ENCODE peak calls at places on chromosomes 11 and 22, in four cellular contexts. P is MM.1S, Q is HCT116, H is IMR-90. G is an unnamed sample.

GRCh38 chr11:121563900-121564822 is 111.4 kb upstream of the SORL1-AS1 start:
- DNase-seq in H (peak), Q (no peak), P (no peak), G (no peak)

GRCh38 chr11:57103899-57104605 is 77.7 kb upstream of the LRRC55 start:
- DNase-seq in P (no peak), H (no peak), Q (no peak), G (no peak)

GRCh38 chr22:33529424-33530113 is 390.7 kb downstream of the LARGE1 start:
- DNase-seq in P (no peak), H (peak), Q (no peak), G (no peak)

GRCh38 chr11:65379698-65380459 is 2.6 kb downstream of the SLC25A45 start:
- DNase-seq in Q (no peak), P (no peak), H (no peak), G (no peak)

GRCh38 chr22:31329029-31329428 is 17.1 kb downstream of the PATZ1 start:
- DNase-seq in P (no peak), H (peak), Q (no peak), G (no peak)

GRCh38 chr11:61727401-61727811 is 25.0 kb upstream of the MYRF start:
- DNase-seq in P (no peak), Q (no peak), H (no peak), G (no peak)

GRCh38 chr11:119764108-119764874 is 35.3 kb upstream of the NECTIN1 start:
- DNase-seq in Q (no peak), P (no peak), H (peak), G (no peak)

GRCh38 chr11:45593992-45594391 is 71.4 kb downstream of the CHST1 start:
- DNase-seq in Q (peak), P (peak), H (no peak), G (no peak)

GRCh38 chr11:72426054-72426757 is 8.1 kb downstream of the CLPB start:
- DNase-seq in P (no peak), Q (no peak), H (no peak), G (no peak)

GRCh38 chr11:64456509-64457320 is 97.8 kb downstream of the RPS6KA4 start:
- DNase-seq in P (no peak), H (no peak), Q (no peak), G (no peak)

DNA sequence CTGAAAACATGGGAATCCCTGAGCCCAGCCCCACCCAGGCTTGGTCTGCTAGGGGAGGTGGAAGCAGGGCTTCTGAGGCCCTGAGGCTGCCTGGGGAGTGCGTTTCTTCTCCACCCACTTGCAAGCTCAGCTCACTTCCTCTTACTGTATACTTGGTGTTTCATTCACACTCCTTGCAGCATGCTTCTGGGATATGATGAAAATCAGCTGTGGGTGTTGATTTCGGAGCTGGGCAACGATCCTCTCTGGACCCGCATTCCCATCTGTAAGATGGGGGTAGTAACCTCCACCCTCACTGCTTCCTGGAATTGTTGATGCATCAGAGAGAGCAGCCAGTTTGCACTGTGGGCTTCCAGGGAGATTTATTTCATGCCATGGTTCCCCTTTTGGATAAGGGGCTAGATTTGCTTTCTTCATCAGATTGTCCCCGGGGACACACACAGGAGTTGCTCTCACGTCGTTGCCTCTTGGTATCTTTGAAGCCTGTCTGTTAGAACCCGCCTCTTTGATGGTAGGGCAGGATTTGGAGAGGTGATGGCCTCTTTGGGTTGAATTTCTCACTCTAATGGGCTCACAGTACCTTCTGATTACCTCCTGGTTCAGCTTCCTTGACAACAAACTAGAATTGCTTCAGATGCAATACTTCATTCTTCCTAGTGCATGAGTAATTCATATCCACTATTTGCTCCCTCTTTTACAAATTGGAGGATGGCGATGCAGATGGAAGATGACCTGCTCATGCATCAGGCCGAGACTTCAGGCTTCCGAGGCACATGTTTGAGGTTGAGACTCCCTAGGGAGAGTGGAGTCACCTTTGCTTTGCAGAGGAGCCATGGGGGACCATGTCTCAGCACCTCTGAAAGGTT is 40.4 kb downstream of the BCR start:
- DNase-seq in H (peak), P (no peak), Q (no peak), G (no peak)
- H3K4me3 ChIP-seq in H (no peak), P (no peak), Q (no peak), G (no peak)

DNA sequence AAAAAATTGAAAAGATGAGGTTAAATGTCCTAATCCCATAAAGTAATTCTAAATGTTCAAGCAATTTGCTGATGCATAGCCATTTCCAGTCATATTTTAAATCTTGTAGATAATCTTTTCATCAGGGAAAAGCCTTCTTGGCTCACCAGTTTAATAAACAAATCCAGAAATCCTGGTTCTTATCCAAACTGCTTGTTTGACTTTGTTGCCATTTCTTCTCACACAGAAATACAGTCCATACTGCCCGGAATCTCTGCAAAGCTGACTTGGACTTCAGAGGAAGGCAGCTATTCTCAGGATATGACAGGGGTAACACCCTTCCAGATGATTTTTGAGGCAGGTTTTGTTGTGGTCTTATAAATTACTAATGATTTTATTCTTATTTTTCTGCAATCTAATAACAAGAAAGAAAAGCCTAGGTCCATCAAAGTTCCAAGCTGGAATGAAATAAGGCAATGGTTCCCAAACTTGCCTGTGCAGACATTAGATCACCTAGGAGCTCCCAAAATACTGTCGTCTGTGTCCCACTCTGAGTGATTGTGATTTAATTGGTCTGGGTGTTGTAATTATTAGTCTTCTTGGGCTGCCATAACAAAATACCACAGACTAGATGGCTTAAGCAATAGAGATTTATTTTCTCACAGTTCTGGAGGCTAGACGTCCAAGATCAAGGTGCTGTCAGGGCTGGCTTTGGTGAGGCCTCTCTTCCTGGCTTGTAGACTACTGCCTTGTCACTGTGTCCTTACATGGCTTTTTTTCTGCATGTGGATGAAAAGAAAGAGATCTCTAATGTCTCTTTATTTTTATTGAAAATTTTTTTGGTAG is 55.1 kb upstream of the RCE1 start:
- DNase-seq in P (no peak), H (peak), Q (no peak), G (no peak)
- H3K27ac ChIP-seq in P (no peak), H (no peak), Q (no peak), G (no peak)

GRCh38 chr11:110716361-110716760 is 4.1 kb upstream of the ARHGAP20 start:
- DNase-seq in Q (no peak), P (no peak), H (peak), G (no peak)
- H3K4me3 ChIP-seq in Q (no peak), P (no peak), H (no peak), G (no peak)

GRCh38 chr11:104783241-104783640 is 115.0 kb downstream of the CASP12 start:
- DNase-seq in Q (no peak), P (no peak), H (no peak), G (no peak)

GRCh38 chr11:104781719-104782376 is 116.4 kb downstream of the CASP12 start:
- DNase-seq in P (no peak), Q (no peak), H (no peak), G (no peak)

GRCh38 chr11:104781037-104781436 is 117.2 kb downstream of the CASP12 start:
- DNase-seq in Q (no peak), H (no peak), P (no peak), G (no peak)

GRCh38 chr11:104784684-104785460 is 113.4 kb downstream of the CASP12 start:
- DNase-seq in Q (no peak), H (peak), P (no peak), G (no peak)

DNA sequence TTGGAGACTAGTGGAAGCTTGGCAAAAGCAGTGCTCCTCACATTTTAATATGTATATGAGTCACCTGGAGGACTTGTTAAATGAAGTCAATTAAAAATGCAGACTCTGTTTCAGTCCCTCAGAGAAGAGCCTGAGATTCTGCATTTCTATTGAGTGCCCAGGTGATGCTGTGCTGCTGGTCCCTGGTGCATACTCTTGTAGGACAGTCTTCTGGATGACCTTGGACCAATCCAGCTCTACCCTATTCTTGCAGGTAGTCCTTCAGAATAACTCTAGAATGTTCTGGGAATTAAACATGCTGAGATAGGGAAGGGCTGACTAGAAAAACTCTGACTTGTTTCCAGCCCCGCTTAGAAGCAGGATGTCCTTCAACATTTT is 115.9 kb downstream of the CASP12 start:
- DNase-seq in Q (no peak), P (no peak), H (no peak), G (no peak)
- H3K27ac ChIP-seq in Q (no peak), P (no peak), H (no peak), G (no peak)

GRCh38 chr22:41557401-41558240 is 3.2 kb upstream of the CSDC2 start:
- DNase-seq in H (peak), P (peak), Q (no peak), G (peak)
- H3K4me3 ChIP-seq in H (no peak), P (no peak), Q (no peak), G (peak)

DNA sequence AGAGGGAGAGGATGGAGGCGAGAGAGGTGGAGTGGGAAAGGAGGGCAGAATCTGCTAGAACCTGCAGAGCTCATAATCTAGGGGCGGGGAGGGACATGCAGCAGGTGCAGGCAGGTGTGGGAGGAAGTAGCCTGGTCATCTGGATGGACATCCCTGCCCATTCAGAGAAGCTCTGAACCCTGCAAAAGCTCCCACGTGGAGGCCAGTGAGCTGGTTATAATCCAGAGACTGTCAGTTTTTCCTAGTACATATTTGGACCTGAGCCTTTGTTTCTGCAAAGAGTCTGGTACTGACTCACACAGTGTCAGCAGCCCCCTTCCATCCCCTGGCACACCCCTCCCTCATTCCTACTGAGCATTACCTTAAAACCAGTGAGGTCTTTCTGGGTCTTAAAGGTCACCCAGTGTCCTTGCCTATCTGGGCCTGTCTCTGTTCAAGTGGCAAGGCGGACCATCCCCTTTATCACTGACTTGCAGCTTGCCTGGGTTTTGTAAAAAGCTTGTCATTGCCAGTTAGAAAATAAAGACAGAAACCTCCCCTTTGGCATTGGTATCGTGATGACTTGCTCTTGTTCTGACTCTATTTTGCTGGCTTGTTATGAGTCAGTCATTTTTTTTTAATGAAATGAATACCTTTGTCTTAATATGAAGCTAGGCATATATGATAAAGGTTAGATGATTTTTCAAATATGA is 26.1 kb downstream of the PTPRJ start:
- DNase-seq in H (peak), Q (no peak), P (no peak), G (no peak)
- H3K27ac ChIP-seq in H (peak), Q (no peak), P (no peak), G (peak)

GRCh38 chr11:43268786-43269185 is 43.0 kb upstream of the API5 start:
- DNase-seq in H (no peak), Q (no peak), P (no peak), G (no peak)

GRCh38 chr11:43268161-43268560 is 43.6 kb upstream of the API5 start:
- DNase-seq in P (no peak), Q (no peak), H (no peak), G (no peak)

GRCh38 chr11:43269229-43269928 is 42.4 kb upstream of the API5 start:
- DNase-seq in P (no peak), Q (no peak), H (no peak), G (no peak)

GRCh38 chr11:43270468-43270867 is 41.3 kb upstream of the API5 start:
- DNase-seq in H (no peak), P (no peak), Q (no peak), G (no peak)
- H3K4me3 ChIP-seq in H (no peak), P (no peak), Q (no peak), G (no peak)

GRCh38 chr22:38841635-38842034 is 2.2 kb downstream of the NPTXR start:
- DNase-seq in Q (no peak), P (no peak), H (no peak), G (no peak)

GRCh38 chr22:38842512-38843200 is 1.2 kb downstream of the NPTXR start:
- DNase-seq in H (no peak), P (no peak), Q (no peak), G (no peak)

GRCh38 chr22:38843716-38844660 is at the start of gene NPTXR:
- DNase-seq in Q (no peak), P (no peak), H (peak), G (no peak)

GRCh38 chr22:38844661-38845367 is 986 bp upstream of the NPTXR start:
- DNase-seq in P (no peak), Q (no peak), H (no peak), G (no peak)

DNA sequence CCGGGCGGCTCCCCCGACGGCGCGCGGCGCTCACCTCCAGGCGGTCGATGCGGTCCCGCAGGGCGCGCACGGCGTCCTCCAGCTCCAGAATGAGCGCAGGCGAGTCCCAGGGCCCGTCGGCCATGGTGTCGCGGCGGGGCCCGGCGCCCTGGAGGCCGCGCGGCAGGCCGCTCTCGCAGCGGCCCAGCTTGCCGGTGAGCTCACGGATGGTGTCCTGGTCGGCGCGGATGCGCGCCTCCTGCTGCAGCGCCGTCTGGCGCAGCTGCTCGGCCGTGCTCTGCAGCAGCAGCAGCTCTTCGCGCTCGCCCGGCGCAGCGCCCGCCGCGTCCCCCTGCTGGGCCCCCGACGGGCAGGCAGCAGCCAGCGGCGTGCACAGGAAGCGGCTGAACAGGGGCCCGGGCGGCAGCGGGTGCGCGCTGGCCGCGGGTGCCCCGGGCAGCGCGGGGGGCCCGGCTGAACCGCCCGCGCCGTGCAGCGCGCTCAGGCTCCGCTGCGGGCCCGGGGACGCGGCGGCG is 570 bp downstream of the NPTXR start:
- DNase-seq in P (no peak), Q (no peak), H (peak), G (no peak)
- H3K27ac ChIP-seq in P (no peak), Q (peak), H (no peak), G (no peak)